ENCODE peak calls at places on chromosomes 12 and 14, in six cellular contexts. S is effector memory CD8-positive, alpha-beta T cell; C is MV-4-11; R is SW480; D is IMR-90; F is AG20443. I is an unnamed sample.

GRCh38 chr14:103121161-103121845 is 2.0 kb upstream of the TNFAIP2 start:
- DNase-seq in S (no peak), C (peak; percentile 85), R (no peak), D (no peak), F (no peak), I (peak; percentile 65)

GRCh38 chr14:91249841-91250616 is 5.5 kb upstream of the GPR68 start:
- DNase-seq in S (no peak), C (peak; percentile 68), R (peak; percentile 52), D (no peak), F (no peak), I (no peak)

GRCh38 chr12:2126676-2127406 is 74.1 kb downstream of the CACNA1C start:
- DNase-seq in S (no peak), C (no peak), R (no peak), D (no peak), F (no peak), I (no peak)

GRCh38 chr12:114616081-114616480 is 67.9 kb downstream of the TBX3 start:
- DNase-seq in S (no peak), C (no peak), R (no peak), D (no peak), F (no peak), I (no peak)

GRCh38 chr12:6788972-6789905 is at the start of gene CD4:
- DNase-seq in S (no peak), C (peak; percentile 81), R (no peak), D (no peak), F (no peak), I (peak; percentile 73)

GRCh38 chr12:120012067-120012621 is 23.1 kb downstream of the BICDL1 start:
- DNase-seq in S (peak; percentile 76), C (no peak), R (peak; percentile 28), D (peak; percentile 1), F (no peak), I (no peak)

GRCh38 chr12:93798752-93799151 is 121.6 kb downstream of the CRADD start:
- DNase-seq in S (no peak), C (no peak), R (no peak), D (no peak), F (no peak), I (no peak)

GRCh38 chr12:25308761-25309160 is 58.0 kb upstream of the KRAS start:
- DNase-seq in S (no peak), C (no peak), R (no peak), D (peak; percentile 80), F (no peak), I (no peak)

GRCh38 chr12:117662220-117662619 is 300.8 kb upstream of the NOS1 start:
- DNase-seq in S (no peak), C (no peak), R (no peak), D (no peak), F (no peak), I (no peak)

GRCh38 chr14:75406102-75406501 is 21.7 kb upstream of the JDP2 start:
- DNase-seq in S (no peak), C (no peak), R (no peak), D (no peak), F (no peak), I (no peak)

GRCh38 chr12:386651-387050 is 2.5 kb downstream of the KDM5A start:
- DNase-seq in S (no peak), C (no peak), R (no peak), D (peak; percentile 75), F (peak; percentile 14), I (no peak)

GRCh38 chr12:85733984-85734383 is 102.2 kb downstream of the RASSF9 start:
- DNase-seq in S (no peak), C (no peak), R (no peak), D (no peak), F (no peak), I (no peak)

GRCh38 chr14:104684449-104684821 is 5.0 kb upstream of the INF2 start:
- DNase-seq in S (no peak), C (no peak), R (no peak), D (no peak), F (no peak), I (no peak)